ENCODE peak calls at places on chromosome 22, in four cellular contexts. I is CD4-positive, CD25-positive, alpha-beta regulatory T cell; T is prostate gland; C is mesendoderm. N is an unnamed sample.

GRCh38 chr22:25182131-25183110 is 17.2 kb upstream of the CRYBB3 start:
- DNase-seq in I (no peak), T (no peak), C (no peak), N (no peak)

GRCh38 chr22:24965822-24966626 is 13.5 kb downstream of the KIAA1671 start:
- DNase-seq in I (no peak), T (peak), C (no peak), N (no peak)

GRCh38 chr22:26632422-26633155 is 10.8 kb downstream of the CRYBA4 start:
- DNase-seq in I (no peak), T (no peak), C (peak), N (no peak)

GRCh38 chr22:41951898-41952474 is at the start of gene SMIM45:
- DNase-seq in I (no peak), T (no peak), C (peak), N (no peak)

GRCh38 chr22:31575190-31575589 is 78.9 kb downstream of the SFI1 start:
- DNase-seq in I (no peak), T (peak), C (no peak), N (no peak)

GRCh38 chr22:30857103-30857502 is 111.5 kb downstream of the MORC2 start:
- DNase-seq in I (no peak), T (no peak), C (no peak), N (no peak)

GRCh38 chr22:27228771-27229170 is 571.4 kb downstream of the MIAT start:
- DNase-seq in I (no peak), T (no peak), C (peak), N (no peak)

GRCh38 chr22:27378343-27378800 is 423.2 kb downstream of the MN1 start:
- DNase-seq in I (no peak), T (no peak), C (no peak), N (no peak)

GRCh38 chr22:30402036-30402759 is 5.4 kb downstream of the SEC14L2 start:
- DNase-seq in I (no peak), T (no peak), C (no peak), N (no peak)

GRCh38 chr22:18987765-18988164 is 51.7 kb upstream of the PRODH start:
- DNase-seq in I (peak), T (no peak), C (peak), N (no peak)

GRCh38 chr22:44430716-44431115 is 67.3 kb downstream of the RTL6 start:
- DNase-seq in I (no peak), T (no peak), C (no peak), N (no peak)

GRCh38 chr22:24583972-24584790 is 8.7 kb downstream of the LRRC75B start:
- DNase-seq in I (no peak), T (no peak), C (no peak), N (no peak)

GRCh38 chr22:42432020-42432596 is at the start of gene NFAM1:
- DNase-seq in I (no peak), T (no peak), C (no peak), N (no peak)

GRCh38 chr22:24989541-24989951 is 37.0 kb downstream of the KIAA1671 start:
- DNase-seq in I (no peak), T (no peak), C (no peak), N (no peak)

GRCh38 chr22:39661842-39662676 is 91.5 kb downstream of the CACNA1I start:
- DNase-seq in I (peak), T (no peak), C (peak), N (peak)

GRCh38 chr22:20979243-20979809 is 2.8 kb upstream of the LZTR1 start:
- DNase-seq in I (peak), T (peak), C (peak), N (peak)

GRCh38 chr22:48506506-48507145 is 1321.0 kb downstream of the BRD1 start:
- DNase-seq in I (no peak), T (no peak), C (no peak), N (no peak)

GRCh38 chr22:19576460-19577421 is 52.5 kb upstream of the CLDN5 start:
- DNase-seq in I (peak), T (no peak), C (peak), N (peak)

GRCh38 chr22:35549338-35549737 is 8.7 kb downstream of the RASD2 start:
- DNase-seq in I (no peak), T (no peak), C (no peak), N (no peak)

GRCh38 chr22:22942511-22943329 is 55.1 kb downstream of the IGLL5 start:
- DNase-seq in I (peak), T (no peak), C (peak), N (peak)

GRCh38 chr22:28021998-28022660 is 103.1 kb upstream of the PITPNB start:
- DNase-seq in I (no peak), T (no peak), C (no peak), N (no peak)

GRCh38 chr22:45073064-45073463 is 63.3 kb upstream of the PHF21B start:
- DNase-seq in I (no peak), T (no peak), C (no peak), N (no peak)

GRCh38 chr22:27877501-27877900 is 41.6 kb downstream of the PITPNB start:
- DNase-seq in I (no peak), T (no peak), C (no peak), N (no peak)

GRCh38 chr22:26542831-26543230 is 30.6 kb upstream of the TFIP11 start:
- DNase-seq in I (peak), T (no peak), C (no peak), N (no peak)

GRCh38 chr22:23122216-23122957 is 19.4 kb downstream of the RSPH14 start:
- DNase-seq in I (no peak), T (no peak), C (no peak), N (no peak)

GRCh38 chr22:43205748-43206514 is 19.0 kb upstream of the TTLL12 start:
- DNase-seq in I (no peak), T (no peak), C (no peak), N (no peak)

GRCh38 chr22:19419464-19420178 is 11.9 kb downstream of the HIRA start:
- DNase-seq in I (peak), T (no peak), C (peak), N (peak)

GRCh38 chr22:31056986-31057599 is 24.0 kb upstream of the SMTN start:
- DNase-seq in I (no peak), T (no peak), C (no peak), N (no peak)

GRCh38 chr22:31734512-31734911 is 15.4 kb downstream of the PRR14L start:
- DNase-seq in I (no peak), T (no peak), C (peak), N (no peak)

GRCh38 chr22:20089977-20090729 is 10.1 kb downstream of the DGCR8 start:
- DNase-seq in I (peak), T (no peak), C (no peak), N (no peak)

GRCh38 chr22:22974795-22975580 is 87.4 kb downstream of the IGLL5 start:
- DNase-seq in I (no peak), T (no peak), C (no peak), N (no peak)

DNA sequence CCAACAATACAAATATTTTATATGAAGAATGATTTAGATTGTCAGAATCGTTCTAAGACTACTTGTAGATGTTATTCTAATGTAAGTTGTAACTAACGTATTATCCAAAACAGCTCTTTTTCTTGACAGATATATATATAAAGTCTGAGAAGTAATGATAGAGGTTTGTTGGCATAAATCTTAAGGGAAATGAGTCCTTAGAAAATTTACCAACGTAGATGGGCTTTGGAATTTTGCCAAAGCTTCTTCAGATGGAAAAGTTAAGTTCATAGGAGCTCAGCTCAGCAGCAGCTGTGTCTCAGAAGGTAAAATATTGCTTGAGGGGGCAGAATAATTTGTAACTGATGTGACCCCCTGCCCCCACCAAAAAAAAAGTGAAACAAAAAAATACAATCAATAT is 66.7 kb downstream of the BID start:
- DNase-seq in I (no peak), T (no peak), C (no peak), N (no peak)
- H3K4me3 ChIP-seq in I (no peak), T (no peak), C (no peak), N (no peak)

GRCh38 chr22:49699928-49700498 is 127.7 kb downstream of the BRD1 start:
- DNase-seq in I (no peak), T (no peak), C (no peak), N (no peak)

GRCh38 chr22:49703990-49704344 is 123.7 kb downstream of the BRD1 start:
- DNase-seq in I (no peak), T (no peak), C (no peak), N (no peak)

GRCh38 chr22:49701380-49702067 is 126.1 kb downstream of the BRD1 start:
- DNase-seq in I (peak), T (no peak), C (peak), N (no peak)

GRCh38 chr22:49703391-49703926 is 124.2 kb downstream of the BRD1 start:
- DNase-seq in I (no peak), T (no peak), C (no peak), N (no peak)

GRCh38 chr22:49702068-49702397 is 125.6 kb downstream of the BRD1 start:
- DNase-seq in I (no peak), T (no peak), C (no peak), N (no peak)
- H3K4me3 ChIP-seq in I (no peak), T (no peak), C (no peak), N (no peak)

GRCh38 chr22:29315286-29316195 is at the start of gene RASL10A:
- DNase-seq in I (no peak), T (no peak), C (no peak), N (no peak)

GRCh38 chr22:29313126-29314071 is 2.1 kb downstream of the RASL10A start:
- DNase-seq in I (peak), T (no peak), C (peak), N (no peak)

GRCh38 chr22:29314537-29315285 is 786 bp downstream of the RASL10A start:
- DNase-seq in I (no peak), T (no peak), C (no peak), N (no peak)

GRCh38 chr22:29312218-29313125 is 3.0 kb downstream of the RASL10A start:
- DNase-seq in I (no peak), T (no peak), C (no peak), N (no peak)

GRCh38 chr22:29314074-29314473 is 1.4 kb downstream of the RASL10A start:
- DNase-seq in I (peak), T (no peak), C (no peak), N (peak)
- H3K4me3 ChIP-seq in I (no peak), T (no peak), C (no peak), N (no peak)

GRCh38 chr22:47375621-47376321 is 613.3 kb downstream of the TBC1D22A start:
- DNase-seq in I (no peak), T (no peak), C (no peak), N (no peak)

GRCh38 chr22:47374901-47375575 is 612.6 kb downstream of the TBC1D22A start:
- DNase-seq in I (no peak), T (no peak), C (no peak), N (no peak)

GRCh38 chr22:47373648-47374272 is 611.3 kb downstream of the TBC1D22A start:
- DNase-seq in I (no peak), T (no peak), C (no peak), N (no peak)

GRCh38 chr22:47372596-47373385 is 610.3 kb downstream of the TBC1D22A start:
- DNase-seq in I (no peak), T (no peak), C (no peak), N (no peak)

DNA sequence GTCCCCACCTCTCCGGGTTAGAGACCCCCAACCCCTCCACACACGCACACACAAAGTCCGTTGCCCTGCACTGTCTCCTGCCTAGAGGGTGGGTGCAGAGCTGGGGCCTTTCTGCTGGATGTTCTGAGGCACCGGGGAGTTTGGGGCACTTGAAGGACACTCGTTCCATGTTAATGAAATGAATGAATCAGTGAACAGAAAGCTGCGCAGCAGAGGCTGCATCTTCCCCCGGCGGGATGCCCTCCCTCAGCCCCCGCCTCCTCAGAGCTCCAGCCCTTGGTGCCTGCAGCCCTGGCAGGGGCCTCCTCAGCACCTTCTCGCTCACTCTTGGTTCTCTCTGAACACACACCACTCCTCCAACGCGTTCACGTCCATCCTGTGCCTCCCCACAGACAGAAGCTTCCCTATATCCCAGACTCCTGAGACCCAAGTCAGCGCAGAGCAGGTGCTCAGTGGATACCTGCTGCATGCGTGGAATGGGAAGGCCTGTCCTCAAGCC is 611.9 kb downstream of the TBC1D22A start:
- DNase-seq in I (no peak), T (no peak), C (no peak), N (no peak)
- H3K4me3 ChIP-seq in I (no peak), T (no peak), C (no peak), N (no peak)

GRCh38 chr22:29310863-29311339 is 4.5 kb downstream of the GAS2L1 start:
- DNase-seq in I (no peak), T (peak), C (peak), N (peak)
- H3K4me3 ChIP-seq in I (no peak), T (no peak), C (no peak), N (no peak)

DNA sequence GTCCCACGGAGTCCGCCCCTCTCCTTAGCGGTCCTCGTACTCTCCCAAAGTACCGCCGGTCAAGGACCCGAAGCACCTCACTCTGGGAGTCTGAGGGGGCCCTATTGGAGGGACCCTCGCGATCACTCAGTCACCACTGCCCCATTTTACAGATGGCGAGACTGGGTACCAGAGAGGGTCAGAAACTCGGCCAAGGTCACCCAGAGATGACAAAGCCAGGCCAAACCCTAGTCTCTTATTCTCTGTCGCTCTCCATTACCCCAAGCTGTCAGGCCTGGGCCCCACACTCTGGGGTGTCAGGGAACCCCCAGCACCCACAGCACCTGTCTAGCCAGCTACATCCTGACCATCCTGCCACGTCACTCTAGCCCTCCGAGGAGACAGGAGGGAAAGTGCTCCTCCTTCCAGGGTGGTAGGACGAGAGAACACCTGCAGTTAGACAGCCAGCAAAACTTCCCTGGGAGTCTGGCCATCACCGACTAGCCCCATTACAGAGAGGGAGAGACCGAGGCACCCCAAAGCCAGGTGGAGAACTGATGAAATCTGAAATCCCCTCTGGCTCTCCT is 1.4 kb upstream of the KCNJ4 start:
- DNase-seq in I (no peak), T (no peak), C (no peak), N (no peak)
- H3K4me3 ChIP-seq in I (no peak), T (peak), C (no peak), N (no peak)

GRCh38 chr22:37195921-37196320 is 7.9 kb upstream of the C1QTNF6 start:
- DNase-seq in I (no peak), T (no peak), C (peak), N (no peak)

GRCh38 chr22:37192741-37193140 is 4.7 kb upstream of the C1QTNF6 start:
- DNase-seq in I (no peak), T (no peak), C (no peak), N (no peak)

GRCh38 chr22:37194750-37195149 is 6.7 kb upstream of the C1QTNF6 start:
- DNase-seq in I (no peak), T (no peak), C (no peak), N (no peak)

GRCh38 chr22:37192232-37192631 is 4.2 kb upstream of the C1QTNF6 start:
- DNase-seq in I (no peak), T (no peak), C (peak), N (no peak)

DNA sequence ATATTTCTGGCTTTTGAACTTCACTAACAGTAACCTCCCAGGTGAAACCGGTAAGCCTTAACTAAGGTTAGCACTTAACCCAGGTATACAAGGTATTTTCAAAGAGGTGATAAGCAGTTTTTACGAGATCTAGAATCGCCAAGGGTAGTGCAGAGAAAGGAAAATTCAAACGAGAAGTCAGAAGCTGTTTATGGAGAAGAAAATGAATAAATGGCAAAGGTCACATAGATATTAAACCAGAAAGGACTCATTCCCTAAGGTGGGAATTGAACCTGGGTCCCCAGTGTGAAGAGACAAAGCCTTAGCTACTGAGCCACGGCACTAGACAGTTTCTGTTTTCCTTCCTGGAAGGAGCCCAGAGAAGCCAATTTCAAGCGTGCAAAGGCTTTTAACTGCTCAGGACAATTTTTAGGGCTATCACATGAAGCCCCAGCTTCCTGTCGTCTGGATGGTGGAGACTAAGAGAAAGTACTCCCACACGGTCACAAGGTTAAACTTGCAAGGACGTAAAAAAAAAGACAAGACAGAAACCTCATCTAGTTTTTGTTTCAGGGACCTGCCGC is 5.7 kb upstream of the C1QTNF6 start:
- DNase-seq in I (peak), T (no peak), C (no peak), N (peak)
- H3K4me3 ChIP-seq in I (peak), T (no peak), C (no peak), N (no peak)

N was measured in CD4-positive, alpha-beta memory T cell.